ENCODE peak calls at places on chromosomes 16 and 17, in eight cellular contexts. One of them, this sample, is unnamed.
A peak's percentile ranks its signal among the peaks of the same experiment; 100 is the strongest.

GRCh38 chr17:80030730-80031410 is 4.8 kb downstream of the TBC1D16 start:
- DNase-seq in transverse colon: peak; percentile 74
- DNase-seq in testis: no peak
- DNase-seq in gastrocnemius medialis: no peak
- DNase-seq in stomach: peak; percentile 92
- DNase-seq in H1: no peak
- DNase-seq in heart left ventricle: no peak
- DNase-seq in adrenal gland: no peak
- DNase-seq in this sample: no peak

GRCh38 chr17:48499743-48500434 is 30.9 kb downstream of the HOXB1 start:
- DNase-seq in heart left ventricle: no peak
- DNase-seq in adrenal gland: no peak
- DNase-seq in stomach: no peak
- DNase-seq in gastrocnemius medialis: no peak
- DNase-seq in transverse colon: no peak
- DNase-seq in testis: no peak
- DNase-seq in H1: no peak
- DNase-seq in this sample: no peak

GRCh38 chr16:47139561-47140185 is 4.1 kb downstream of the NETO2 start:
- DNase-seq in stomach: no peak
- DNase-seq in testis: no peak
- DNase-seq in heart left ventricle: no peak
- DNase-seq in transverse colon: no peak
- DNase-seq in gastrocnemius medialis: no peak
- DNase-seq in H1: no peak
- DNase-seq in adrenal gland: no peak
- DNase-seq in this sample: no peak

GRCh38 chr17:5583426-5584382 is 605 bp downstream of the NLRP1 start:
- DNase-seq in adrenal gland: no peak
- DNase-seq in H1: no peak
- DNase-seq in transverse colon: no peak
- DNase-seq in heart left ventricle: no peak
- DNase-seq in testis: no peak
- DNase-seq in gastrocnemius medialis: no peak
- DNase-seq in stomach: no peak
- DNase-seq in this sample: peak; percentile 46

GRCh38 chr17:73015722-73016276 is 76.7 kb downstream of the SLC39A11 start:
- DNase-seq in H1: no peak
- DNase-seq in gastrocnemius medialis: no peak
- DNase-seq in transverse colon: no peak
- DNase-seq in adrenal gland: no peak
- DNase-seq in testis: no peak
- DNase-seq in heart left ventricle: no peak
- DNase-seq in stomach: no peak
- DNase-seq in this sample: no peak

GRCh38 chr16:14050297-14051027 is 20.7 kb upstream of the MRTFB start:
- DNase-seq in stomach: no peak
- DNase-seq in adrenal gland: no peak
- DNase-seq in transverse colon: no peak
- DNase-seq in heart left ventricle: no peak
- DNase-seq in gastrocnemius medialis: no peak
- DNase-seq in H1: peak; percentile 84
- DNase-seq in testis: no peak
- DNase-seq in this sample: no peak

GRCh38 chr16:4785758-4786433 is 2.2 kb downstream of the SEPTIN12 start:
- DNase-seq in H1: no peak
- DNase-seq in transverse colon: no peak
- DNase-seq in heart left ventricle: no peak
- DNase-seq in testis: no peak
- DNase-seq in stomach: no peak
- DNase-seq in adrenal gland: no peak
- DNase-seq in gastrocnemius medialis: no peak
- DNase-seq in this sample: no peak

GRCh38 chr17:61235821-61236197 is 163.8 kb upstream of the TBX2 start:
- DNase-seq in heart left ventricle: no peak
- DNase-seq in stomach: no peak
- DNase-seq in adrenal gland: no peak
- DNase-seq in H1: no peak
- DNase-seq in transverse colon: no peak
- DNase-seq in testis: peak; percentile 56
- DNase-seq in gastrocnemius medialis: no peak
- DNase-seq in this sample: no peak

GRCh38 chr17:58755577-58756245 is at the start of gene PPM1E:
- DNase-seq in adrenal gland: peak; percentile 64
- DNase-seq in gastrocnemius medialis: no peak
- DNase-seq in heart left ventricle: peak; percentile 26
- DNase-seq in testis: peak; percentile 90
- DNase-seq in H1: peak; percentile 81
- DNase-seq in transverse colon: peak; percentile 12
- DNase-seq in stomach: peak; percentile 33
- DNase-seq in this sample: peak; percentile 28

GRCh38 chr16:85523602-85524364 is 89.3 kb upstream of the GSE1 start:
- DNase-seq in gastrocnemius medialis: no peak
- DNase-seq in transverse colon: no peak
- DNase-seq in testis: peak; percentile 65
- DNase-seq in adrenal gland: no peak
- DNase-seq in stomach: peak; percentile 74
- DNase-seq in heart left ventricle: peak; percentile 59
- DNase-seq in H1: peak; percentile 23
- DNase-seq in this sample: no peak

GRCh38 chr16:1290860-1291575 is 18.4 kb upstream of the UBE2I start:
- DNase-seq in gastrocnemius medialis: no peak
- DNase-seq in stomach: no peak
- DNase-seq in heart left ventricle: no peak
- DNase-seq in adrenal gland: no peak
- DNase-seq in H1: no peak
- DNase-seq in transverse colon: no peak
- DNase-seq in testis: no peak
- DNase-seq in this sample: no peak

GRCh38 chr17:79233916-79234551 is 159.4 kb downstream of the ENGASE start:
- DNase-seq in heart left ventricle: no peak
- DNase-seq in stomach: no peak
- DNase-seq in H1: no peak
- DNase-seq in transverse colon: no peak
- DNase-seq in gastrocnemius medialis: no peak
- DNase-seq in testis: no peak
- DNase-seq in adrenal gland: no peak
- DNase-seq in this sample: no peak

GRCh38 chr17:16050844-16051243 is 51.2 kb downstream of the TTC19 start:
- DNase-seq in adrenal gland: no peak
- DNase-seq in testis: no peak
- DNase-seq in stomach: no peak
- DNase-seq in transverse colon: no peak
- DNase-seq in gastrocnemius medialis: no peak
- DNase-seq in heart left ventricle: no peak
- DNase-seq in H1: no peak
- DNase-seq in this sample: no peak

GRCh38 chr16:78353610-78354009 is 254.2 kb downstream of the WWOX start:
- DNase-seq in H1: no peak
- DNase-seq in heart left ventricle: no peak
- DNase-seq in adrenal gland: no peak
- DNase-seq in gastrocnemius medialis: no peak
- DNase-seq in transverse colon: no peak
- DNase-seq in stomach: no peak
- DNase-seq in testis: no peak
- DNase-seq in this sample: no peak

GRCh38 chr16:50616883-50617629 is 64.1 kb downstream of the SNX20 start:
- DNase-seq in H1: no peak
- DNase-seq in testis: no peak
- DNase-seq in adrenal gland: no peak
- DNase-seq in stomach: peak; percentile 66
- DNase-seq in gastrocnemius medialis: no peak
- DNase-seq in transverse colon: no peak
- DNase-seq in heart left ventricle: no peak
- DNase-seq in this sample: no peak

GRCh38 chr16:27475561-27475960 is 73.6 kb downstream of the IL21R start:
- DNase-seq in transverse colon: no peak
- DNase-seq in testis: no peak
- DNase-seq in heart left ventricle: no peak
- DNase-seq in H1: no peak
- DNase-seq in gastrocnemius medialis: no peak
- DNase-seq in stomach: no peak
- DNase-seq in adrenal gland: peak; percentile 52
- DNase-seq in this sample: no peak

GRCh38 chr16:58110590-58111330 is 18.4 kb downstream of the CFAP20 start:
- DNase-seq in heart left ventricle: no peak
- DNase-seq in H1: no peak
- DNase-seq in transverse colon: no peak
- DNase-seq in adrenal gland: no peak
- DNase-seq in testis: no peak
- DNase-seq in stomach: peak; percentile 23
- DNase-seq in gastrocnemius medialis: no peak
- DNase-seq in this sample: no peak

GRCh38 chr16:4898811-4899473 is 38.0 kb downstream of the PPL start:
- DNase-seq in heart left ventricle: no peak
- DNase-seq in H1: no peak
- DNase-seq in adrenal gland: no peak
- DNase-seq in transverse colon: no peak
- DNase-seq in testis: no peak
- DNase-seq in stomach: no peak
- DNase-seq in gastrocnemius medialis: no peak
- DNase-seq in this sample: no peak

GRCh38 chr16:2023098-2023925 is 3.4 kb upstream of the NHERF2 start:
- DNase-seq in gastrocnemius medialis: peak; percentile 87
- DNase-seq in adrenal gland: peak; percentile 89
- DNase-seq in transverse colon: peak; percentile 97
- DNase-seq in heart left ventricle: peak; percentile 94
- DNase-seq in stomach: peak; percentile 96
- DNase-seq in testis: peak; percentile 95
- DNase-seq in H1: peak; percentile 71
- DNase-seq in this sample: peak; percentile 90

GRCh38 chr17:28201315-28201714 is 117.7 kb upstream of the TMEM97 start:
- DNase-seq in gastrocnemius medialis: no peak
- DNase-seq in H1: no peak
- DNase-seq in testis: no peak
- DNase-seq in stomach: no peak
- DNase-seq in transverse colon: no peak
- DNase-seq in adrenal gland: no peak
- DNase-seq in heart left ventricle: no peak
- DNase-seq in this sample: no peak

GRCh38 chr17:75996665-75997590 is 3.7 kb upstream of the CDK3 start:
- DNase-seq in gastrocnemius medialis: no peak
- DNase-seq in testis: peak; percentile 61
- DNase-seq in H1: no peak
- DNase-seq in transverse colon: peak; percentile 89
- DNase-seq in stomach: peak; percentile 63
- DNase-seq in adrenal gland: no peak
- DNase-seq in heart left ventricle: no peak
- DNase-seq in this sample: no peak

GRCh38 chr17:76000016-76000754 is 470 bp upstream of the CDK3 start:
- DNase-seq in transverse colon: peak; percentile 81
- DNase-seq in adrenal gland: no peak
- DNase-seq in H1: peak; percentile 62
- DNase-seq in testis: peak; percentile 74
- DNase-seq in heart left ventricle: no peak
- DNase-seq in stomach: peak; percentile 58
- DNase-seq in gastrocnemius medialis: no peak
- DNase-seq in this sample: no peak

GRCh38 chr17:75995385-75995925 is 5.2 kb upstream of the CDK3 start:
- DNase-seq in heart left ventricle: no peak
- DNase-seq in adrenal gland: no peak
- DNase-seq in testis: no peak
- DNase-seq in gastrocnemius medialis: no peak
- DNase-seq in transverse colon: no peak
- DNase-seq in stomach: no peak
- DNase-seq in H1: no peak
- DNase-seq in this sample: no peak

GRCh38 chr17:76000755-76001521 is at the start of gene CDK3:
- DNase-seq in heart left ventricle: no peak
- DNase-seq in testis: no peak
- DNase-seq in transverse colon: peak; percentile 76
- DNase-seq in H1: no peak
- DNase-seq in gastrocnemius medialis: no peak
- DNase-seq in stomach: no peak
- DNase-seq in adrenal gland: no peak
- DNase-seq in this sample: no peak

DNA sequence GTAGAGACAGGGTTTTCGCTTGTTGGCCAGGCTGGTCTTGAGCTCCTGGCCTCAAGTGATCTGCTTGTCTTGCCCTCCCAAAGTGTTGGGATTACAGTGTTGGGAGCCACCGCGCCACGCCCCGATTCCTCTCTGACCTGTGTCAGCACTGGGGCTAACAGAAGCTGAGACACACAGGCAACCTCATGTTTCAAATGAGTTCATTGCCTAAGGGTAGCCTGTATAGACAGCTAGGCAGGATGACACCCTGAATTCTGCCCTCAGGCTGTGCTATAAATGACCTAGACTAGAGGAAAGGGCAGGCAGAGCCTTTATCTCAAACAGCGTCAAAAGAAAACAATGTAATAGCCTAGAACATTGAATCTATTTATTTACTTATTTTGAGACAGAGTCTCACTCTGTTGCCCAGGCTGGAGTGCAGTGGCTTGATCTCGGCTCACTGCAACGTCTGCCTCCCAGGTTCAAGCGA is 2.3 kb upstream of the CDK3 start:
- DNase-seq in adrenal gland: no peak
- DNase-seq in heart left ventricle: no peak
- DNase-seq in testis: no peak
- DNase-seq in transverse colon: peak; percentile 58
- DNase-seq in stomach: no peak
- DNase-seq in gastrocnemius medialis: no peak
- DNase-seq in H1: no peak
- DNase-seq in this sample: no peak
- TF ChIP-seq POLR2A in adrenal gland: no peak
- TF ChIP-seq POLR2A in heart left ventricle: no peak
- TF ChIP-seq POLR2A in testis: no peak
- TF ChIP-seq POLR2A in transverse colon: peak; percentile 53
- TF ChIP-seq POLR2A in stomach: no peak
- TF ChIP-seq POLR2A in gastrocnemius medialis: no peak
- TF ChIP-seq POLR2A in H1: no peak
- TF ChIP-seq POLR2A in this sample: no peak

GRCh38 chr16:69858196-69859104 is 92.7 kb upstream of the CLEC18A start:
- DNase-seq in gastrocnemius medialis: no peak
- DNase-seq in testis: no peak
- DNase-seq in transverse colon: no peak
- DNase-seq in heart left ventricle: no peak
- DNase-seq in stomach: no peak
- DNase-seq in adrenal gland: no peak
- DNase-seq in H1: no peak
- DNase-seq in this sample: no peak
- TF ChIP-seq CTCF in gastrocnemius medialis: no peak
- TF ChIP-seq CTCF in testis: no peak
- TF ChIP-seq CTCF in transverse colon: no peak
- TF ChIP-seq CTCF in heart left ventricle: no peak
- TF ChIP-seq CTCF in stomach: no peak
- TF ChIP-seq CTCF in adrenal gland: no peak
- TF ChIP-seq CTCF in H1: peak; percentile 16
- TF ChIP-seq CTCF in this sample: no peak

GRCh38 chr16:7171151-7171550 is 161.5 kb upstream of the RBFOX1 start:
- DNase-seq in stomach: no peak
- DNase-seq in transverse colon: no peak
- DNase-seq in testis: no peak
- DNase-seq in H1: no peak
- DNase-seq in gastrocnemius medialis: no peak
- DNase-seq in heart left ventricle: no peak
- DNase-seq in adrenal gland: no peak
- DNase-seq in this sample: no peak
- TF ChIP-seq POLR2A in stomach: no peak
- TF ChIP-seq POLR2A in transverse colon: no peak
- TF ChIP-seq POLR2A in testis: no peak
- TF ChIP-seq POLR2A in H1: no peak
- TF ChIP-seq POLR2A in gastrocnemius medialis: no peak
- TF ChIP-seq POLR2A in heart left ventricle: no peak
- TF ChIP-seq POLR2A in adrenal gland: no peak
- TF ChIP-seq POLR2A in this sample: no peak

GRCh38 chr16:56203052-56203451 is 11.8 kb downstream of the GNAO1 start:
- DNase-seq in stomach: no peak
- DNase-seq in adrenal gland: no peak
- DNase-seq in H1: no peak
- DNase-seq in transverse colon: peak; percentile 23
- DNase-seq in heart left ventricle: no peak
- DNase-seq in testis: peak; percentile 41
- DNase-seq in gastrocnemius medialis: no peak
- DNase-seq in this sample: no peak
- TF ChIP-seq CTCF in stomach: no peak
- TF ChIP-seq CTCF in adrenal gland: no peak
- TF ChIP-seq CTCF in H1: peak; percentile 48
- TF ChIP-seq CTCF in transverse colon: no peak
- TF ChIP-seq CTCF in heart left ventricle: peak; percentile 46
- TF ChIP-seq CTCF in testis: no peak
- TF ChIP-seq CTCF in gastrocnemius medialis: no peak
- TF ChIP-seq CTCF in this sample: no peak